ENCODE peak calls at places on chromosomes 5 and 9, in four cellular contexts. T, K, I and J are unnamed samples.

GRCh38 chr9:88872171-88872946 is 118.9 kb upstream of the S1PR3 start:
- DNase-seq in K (no peak), T (no peak), I (no peak), J (peak)

GRCh38 chr9:103798620-103799019 is 295.5 kb upstream of the SMC2 start:
- DNase-seq in I (no peak), K (peak), T (no peak), J (peak)

GRCh38 chr9:126694206-126695081 is 80.7 kb downstream of the LMX1B start:
- DNase-seq in T (no peak), I (no peak), K (no peak), J (no peak)

GRCh38 chr9:131839281-131840084 is 99.6 kb upstream of the RAPGEF1 start:
- DNase-seq in T (no peak), I (no peak), K (peak), J (peak)

GRCh38 chr9:37187713-37188439 is 67.5 kb downstream of the ZCCHC7 start:
- DNase-seq in I (no peak), K (peak), T (no peak), J (peak)

GRCh38 chr5:129096382-129096991 is 1.9 kb downstream of the ISOC1 start:
- DNase-seq in I (no peak), K (no peak), T (no peak), J (no peak)

GRCh38 chr5:67453526-67453925 is 256.9 kb upstream of the CD180 start:
- DNase-seq in T (no peak), I (no peak), K (peak), J (peak)

GRCh38 chr9:129005336-129005997 is 22.7 kb downstream of the SH3GLB2 start:
- DNase-seq in I (peak), K (no peak), T (no peak), J (no peak)

GRCh38 chr9:136697821-136698526 is 10.7 kb upstream of the AGPAT2 start:
- DNase-seq in K (no peak), T (no peak), I (no peak), J (no peak)

GRCh38 chr5:137856916-137857862 is 10.5 kb upstream of the MYOT start:
- DNase-seq in T (no peak), K (no peak), I (no peak), J (no peak)

GRCh38 chr5:43301653-43302091 is 11.5 kb downstream of the HMGCS1 start:
- DNase-seq in T (no peak), K (no peak), I (no peak), J (no peak)

GRCh38 chr5:43019615-43020293 is 20.4 kb downstream of the ANXA2R start:
- DNase-seq in T (peak), I (peak), K (peak), J (peak)

GRCh38 chr9:114995681-114996221 is 65.4 kb upstream of the TNFSF8 start:
- DNase-seq in T (no peak), K (no peak), I (no peak), J (no peak)

GRCh38 chr9:96871176-96871575 is 16.9 kb upstream of the ZNF782 start:
- DNase-seq in K (no peak), T (no peak), I (no peak), J (no peak)

GRCh38 chr9:73156593-73157187 is 5.0 kb downstream of the ANXA1 start:
- DNase-seq in I (no peak), T (no peak), K (peak), J (no peak)

GRCh38 chr9:136538599-136539426 is 7.0 kb downstream of the NOTCH1 start:
- DNase-seq in I (no peak), T (no peak), K (no peak), J (no peak)

GRCh38 chr9:127937383-127938297 is at the start of gene DPM2:
- DNase-seq in T (peak), K (peak), I (peak), J (peak)

GRCh38 chr9:38062498-38063362 is 6.3 kb downstream of the SHB start:
- DNase-seq in I (no peak), K (peak), T (no peak), J (peak)

GRCh38 chr5:136446565-136446964 is 81.2 kb upstream of the TRPC7 start:
- DNase-seq in T (no peak), I (no peak), K (no peak), J (no peak)

GRCh38 chr5:154446183-154447073 is 631 bp downstream of the SAP30L start:
- DNase-seq in I (peak), T (peak), K (peak), J (peak)